ENCODE peak calls at places on chromosomes 4 and X, in nine cellular contexts. F is naive thymus-derived CD4-positive, alpha-beta T cell; W is stimulated activated CD4-positive, alpha-beta T cell treated with anti-CD3 and anti-CD28 coated beads, Interleukin-4, amount 100 ng/mL, for 4 hours; H is SK-N-DZ; S is BJ; T is AG09319; J is activated T-cell treated with anti-CD3 and anti-CD28 coated beads, Interleukin-2, amount 50 U/mL, for 72 hours; Q is iris pigment epithelial cell; L is HL-60. C is an unnamed sample.

GRCh38 chr4:107823870-107824366 is 814 bp upstream of the SGMS2 start:
- DNase-seq in F (no peak), W (no peak), H (no peak), S (no peak), T (no peak), J (no peak), Q (no peak), L (no peak), C (no peak)

GRCh38 chr4:113784497-113785254 is 23.1 kb upstream of the CAMK2D start:
- DNase-seq in F (no peak), W (no peak), H (no peak), S (peak; percentile 85), T (peak; percentile 75), J (no peak), Q (peak; percentile 99), L (no peak), C (peak; percentile 99)

GRCh38 chr4:151685303-151685702 is 75.5 kb downstream of the GATB start:
- DNase-seq in F (no peak), W (no peak), H (no peak), S (no peak), T (no peak), J (no peak), Q (no peak), L (no peak), C (no peak)

GRCh38 chr4:5706486-5707290 is 1.7 kb downstream of the EVC2 start:
- DNase-seq in F (no peak), W (no peak), H (no peak), S (no peak), T (no peak), J (no peak), Q (no peak), L (no peak), C (no peak)

GRCh38 chrX:42540150-42540549 is 237.8 kb downstream of the PPP1R2C start:
- DNase-seq in F (no peak), W (no peak), H (no peak), S (no peak), T (no peak), J (no peak), Q (no peak), L (no peak), C (no peak)

GRCh38 chr4:39576268-39576667 is 49.0 kb upstream of the UGDH start:
- DNase-seq in F (no peak), W (no peak), H (no peak), S (no peak), T (no peak), J (peak; percentile 10), Q (peak; percentile 23), L (no peak), C (peak; percentile 26)

GRCh38 chr4:80173387-80173786 is 23.9 kb upstream of the PRDM8 start:
- DNase-seq in F (no peak), W (no peak), H (no peak), S (no peak), T (no peak), J (peak; percentile 65), Q (peak; percentile 79), L (no peak), C (peak; percentile 84)

GRCh38 chr4:130068072-130068471 is 972.1 kb downstream of the C4orf33 start:
- DNase-seq in F (no peak), W (no peak), H (no peak), S (no peak), T (no peak), J (no peak), Q (no peak), L (no peak), C (no peak)

GRCh38 chr4:57071340-57071739 is 38.8 kb downstream of the IGFBP7 start:
- DNase-seq in F (no peak), W (no peak), H (no peak), S (no peak), T (no peak), J (no peak), Q (peak; percentile 88), L (peak; percentile 28), C (peak; percentile 55)

GRCh38 chr4:88689877-88690276 is 7.8 kb downstream of the NAP1L5 start:
- DNase-seq in F (no peak), W (no peak), H (no peak), S (no peak), T (no peak), J (no peak), Q (peak; percentile 30), L (no peak), C (peak; percentile 30)

GRCh38 chr4:23877758-23878229 is 12.1 kb downstream of the PPARGC1A start:
- DNase-seq in F (no peak), W (no peak), H (no peak), S (no peak), T (no peak), J (no peak), Q (peak; percentile 49), L (no peak), C (peak; percentile 85)

GRCh38 chr4:53706422-53707032 is 115.2 kb upstream of the LNX1 start:
- DNase-seq in F (no peak), W (no peak), H (peak; percentile 56), S (no peak), T (peak; percentile 39), J (no peak), Q (peak; percentile 68), L (no peak), C (peak; percentile 45)

GRCh38 chr4:53173576-53173975 is 192.3 kb downstream of the SCFD2 start:
- DNase-seq in F (no peak), W (no peak), H (no peak), S (no peak), T (no peak), J (no peak), Q (no peak), L (no peak), C (no peak)

GRCh38 chr4:61202100-61202637 is 2.0 kb downstream of the ADGRL3 start:
- DNase-seq in F (no peak), W (no peak), H (no peak), S (no peak), T (no peak), J (no peak), Q (peak; percentile 1), L (no peak), C (no peak)

GRCh38 chrX:1841746-1842145 is 226.9 kb downstream of the ASMT start:
- DNase-seq in F (no peak), W (no peak), H (no peak), S (no peak), T (no peak), J (no peak), Q (no peak), L (no peak), C (no peak)

GRCh38 chr4:118957683-118958082 is 69.0 kb downstream of the SYNPO2 start:
- DNase-seq in F (no peak), W (no peak), H (no peak), S (no peak), T (no peak), J (no peak), Q (peak; percentile 51), L (no peak), C (peak; percentile 67)

GRCh38 chr4:15753786-15754185 is 24.3 kb upstream of the CD38 start:
- DNase-seq in F (no peak), W (no peak), H (no peak), S (no peak), T (no peak), J (no peak), Q (no peak), L (no peak), C (peak; percentile 17)

GRCh38 chr4:89674876-89675459 is 162.0 kb downstream of the SNCA start:
- DNase-seq in F (no peak), W (no peak), H (no peak), S (no peak), T (no peak), J (no peak), Q (no peak), L (no peak), C (no peak)

GRCh38 chr4:48047421-48047844 is 30.9 kb downstream of the NIPAL1 start:
- DNase-seq in F (no peak), W (peak; percentile 55), H (no peak), S (no peak), T (no peak), J (peak; percentile 82), Q (peak; percentile 15), L (peak; percentile 35), C (no peak)

GRCh38 chr4:76624271-76624681 is 189.2 kb downstream of the SHROOM3 start:
- DNase-seq in F (no peak), W (no peak), H (no peak), S (peak; percentile 97), T (peak; percentile 91), J (no peak), Q (peak; percentile 87), L (no peak), C (peak; percentile 98)

GRCh38 chr4:36841583-36842326 is 402.8 kb upstream of the NWD2 start:
- DNase-seq in F (no peak), W (no peak), H (no peak), S (no peak), T (no peak), J (no peak), Q (peak; percentile 0), L (no peak), C (peak; percentile 26)

GRCh38 chr4:137545461-137545861 is 13.2 kb upstream of the PCDH18 start:
- DNase-seq in F (no peak), W (no peak), H (no peak), S (peak; percentile 42), T (no peak), J (no peak), Q (peak; percentile 60), L (no peak), C (peak; percentile 89)

GRCh38 chr4:188246488-188246887 is 107.2 kb downstream of the TRIML1 start:
- DNase-seq in F (no peak), W (no peak), H (no peak), S (no peak), T (no peak), J (no peak), Q (peak; percentile 16), L (no peak), C (no peak)

GRCh38 chrX:71652405-71652804 is 14.9 kb upstream of the LOC101059915 start:
- DNase-seq in F (no peak), W (peak; percentile 34), H (peak; percentile 41), S (no peak), T (peak; percentile 30), J (peak; percentile 59), Q (peak; percentile 55), L (no peak), C (peak; percentile 27)

GRCh38 chr4:158580064-158580463 is 58.4 kb downstream of the RXFP1 start:
- DNase-seq in F (no peak), W (no peak), H (no peak), S (no peak), T (no peak), J (no peak), Q (no peak), L (no peak), C (no peak)

GRCh38 chr4:1260418-1261106 is 11.6 kb upstream of the CTBP1 start:
- DNase-seq in F (no peak), W (no peak), H (no peak), S (no peak), T (no peak), J (no peak), Q (no peak), L (no peak), C (no peak)

GRCh38 chr4:75880278-75880677 is 22.0 kb downstream of the PPEF2 start:
- DNase-seq in F (no peak), W (no peak), H (no peak), S (no peak), T (no peak), J (no peak), Q (no peak), L (no peak), C (no peak)

GRCh38 chr4:166128452-166128851 is 255.4 kb downstream of the TLL1 start:
- DNase-seq in F (no peak), W (no peak), H (no peak), S (no peak), T (no peak), J (no peak), Q (peak; percentile 26), L (no peak), C (peak; percentile 32)

GRCh38 chr4:4831266-4831665 is 28.2 kb upstream of the MSX1 start:
- DNase-seq in F (no peak), W (no peak), H (no peak), S (no peak), T (no peak), J (no peak), Q (no peak), L (no peak), C (no peak)

GRCh38 chr4:121408-122084 is 2.8 kb upstream of the ZNF718 start:
- DNase-seq in F (no peak), W (no peak), H (no peak), S (no peak), T (no peak), J (peak; percentile 26), Q (no peak), L (peak; percentile 43), C (no peak)

GRCh38 chrX:25028726-25029125 is 13.0 kb upstream of the ARX start:
- DNase-seq in F (no peak), W (no peak), H (no peak), S (peak; percentile 5), T (no peak), J (no peak), Q (peak; percentile 66), L (no peak), C (peak; percentile 61)